ENCODE peak calls at places on chromosomes 11 and 22, in nine cellular contexts. One of them, this sample, is unnamed.

GRCh38 chr22:35577799-35578659 is 37.4 kb downstream of the RASD2 start:
- DNase-seq in fibroblast of pulmonary artery: no peak
- DNase-seq in KG1: no peak
- DNase-seq in ELR: no peak
- DNase-seq in activated CD8-positive, alpha-beta memory T cell treated with anti-CD3 and anti-CD28 coated beads for 1 hour: no peak
- DNase-seq in EL: no peak
- DNase-seq in NCI-H2171 treated with DMSO at 0.1 percent for 48 hours: no peak
- DNase-seq in endothelial cell of umbilical vein: no peak
- DNase-seq in ELF-1: no peak
- DNase-seq in this sample: no peak

GRCh38 chr11:76455331-76455730 is 10.5 kb downstream of the EMSY start:
- DNase-seq in fibroblast of pulmonary artery: peak
- DNase-seq in KG1: no peak
- DNase-seq in ELR: no peak
- DNase-seq in activated CD8-positive, alpha-beta memory T cell treated with anti-CD3 and anti-CD28 coated beads for 1 hour: no peak
- DNase-seq in EL: peak
- DNase-seq in NCI-H2171 treated with DMSO at 0.1 percent for 48 hours: no peak
- DNase-seq in endothelial cell of umbilical vein: peak
- DNase-seq in ELF-1: peak
- DNase-seq in this sample: no peak

GRCh38 chr22:42959472-42960145 is 55.3 kb downstream of the PACSIN2 start:
- DNase-seq in fibroblast of pulmonary artery: peak
- DNase-seq in KG1: no peak
- DNase-seq in ELR: peak
- DNase-seq in activated CD8-positive, alpha-beta memory T cell treated with anti-CD3 and anti-CD28 coated beads for 1 hour: no peak
- DNase-seq in EL: peak
- DNase-seq in NCI-H2171 treated with DMSO at 0.1 percent for 48 hours: no peak
- DNase-seq in endothelial cell of umbilical vein: peak
- DNase-seq in ELF-1: peak
- DNase-seq in this sample: peak

GRCh38 chr11:65842144-65842543 is 8.4 kb downstream of the SNX32 start:
- DNase-seq in fibroblast of pulmonary artery: no peak
- DNase-seq in KG1: no peak
- DNase-seq in ELR: no peak
- DNase-seq in activated CD8-positive, alpha-beta memory T cell treated with anti-CD3 and anti-CD28 coated beads for 1 hour: no peak
- DNase-seq in EL: no peak
- DNase-seq in NCI-H2171 treated with DMSO at 0.1 percent for 48 hours: no peak
- DNase-seq in endothelial cell of umbilical vein: no peak
- DNase-seq in ELF-1: no peak
- DNase-seq in this sample: no peak

GRCh38 chr22:40855960-40856512 is 403 bp downstream of the ST13 start:
- DNase-seq in fibroblast of pulmonary artery: peak
- DNase-seq in KG1: no peak
- DNase-seq in ELR: peak
- DNase-seq in activated CD8-positive, alpha-beta memory T cell treated with anti-CD3 and anti-CD28 coated beads for 1 hour: no peak
- DNase-seq in EL: peak
- DNase-seq in NCI-H2171 treated with DMSO at 0.1 percent for 48 hours: peak
- DNase-seq in endothelial cell of umbilical vein: peak
- DNase-seq in ELF-1: no peak
- DNase-seq in this sample: peak

GRCh38 chr22:22884010-22884887 is 3.4 kb upstream of the IGLL5 start:
- DNase-seq in fibroblast of pulmonary artery: peak
- DNase-seq in KG1: peak
- DNase-seq in ELR: peak
- DNase-seq in activated CD8-positive, alpha-beta memory T cell treated with anti-CD3 and anti-CD28 coated beads for 1 hour: peak
- DNase-seq in EL: peak
- DNase-seq in NCI-H2171 treated with DMSO at 0.1 percent for 48 hours: peak
- DNase-seq in endothelial cell of umbilical vein: peak
- DNase-seq in ELF-1: peak
- DNase-seq in this sample: peak

GRCh38 chr11:113596658-113597057 is 109.5 kb downstream of the TMPRSS5 start:
- DNase-seq in fibroblast of pulmonary artery: no peak
- DNase-seq in KG1: no peak
- DNase-seq in ELR: no peak
- DNase-seq in activated CD8-positive, alpha-beta memory T cell treated with anti-CD3 and anti-CD28 coated beads for 1 hour: no peak
- DNase-seq in EL: no peak
- DNase-seq in NCI-H2171 treated with DMSO at 0.1 percent for 48 hours: peak
- DNase-seq in endothelial cell of umbilical vein: no peak
- DNase-seq in ELF-1: no peak
- DNase-seq in this sample: no peak

GRCh38 chr22:49756656-49757055 is 71.0 kb downstream of the BRD1 start:
- DNase-seq in fibroblast of pulmonary artery: no peak
- DNase-seq in KG1: no peak
- DNase-seq in ELR: no peak
- DNase-seq in activated CD8-positive, alpha-beta memory T cell treated with anti-CD3 and anti-CD28 coated beads for 1 hour: no peak
- DNase-seq in EL: no peak
- DNase-seq in NCI-H2171 treated with DMSO at 0.1 percent for 48 hours: no peak
- DNase-seq in endothelial cell of umbilical vein: no peak
- DNase-seq in ELF-1: no peak
- DNase-seq in this sample: no peak

GRCh38 chr11:33926954-33927552 is 35.2 kb upstream of the LMO2 start:
- DNase-seq in fibroblast of pulmonary artery: no peak
- DNase-seq in KG1: no peak
- DNase-seq in ELR: no peak
- DNase-seq in activated CD8-positive, alpha-beta memory T cell treated with anti-CD3 and anti-CD28 coated beads for 1 hour: no peak
- DNase-seq in EL: no peak
- DNase-seq in NCI-H2171 treated with DMSO at 0.1 percent for 48 hours: no peak
- DNase-seq in endothelial cell of umbilical vein: no peak
- DNase-seq in ELF-1: no peak
- DNase-seq in this sample: no peak

GRCh38 chr11:45803981-45804805 is 756 bp upstream of the SLC35C1 start:
- DNase-seq in fibroblast of pulmonary artery: peak
- DNase-seq in KG1: no peak
- DNase-seq in ELR: peak
- DNase-seq in activated CD8-positive, alpha-beta memory T cell treated with anti-CD3 and anti-CD28 coated beads for 1 hour: peak
- DNase-seq in EL: peak
- DNase-seq in NCI-H2171 treated with DMSO at 0.1 percent for 48 hours: peak
- DNase-seq in endothelial cell of umbilical vein: peak
- DNase-seq in ELF-1: peak
- DNase-seq in this sample: peak

GRCh38 chr11:44926036-44926435 is 24.6 kb downstream of the TP53I11 start:
- DNase-seq in fibroblast of pulmonary artery: no peak
- DNase-seq in KG1: no peak
- DNase-seq in ELR: no peak
- DNase-seq in activated CD8-positive, alpha-beta memory T cell treated with anti-CD3 and anti-CD28 coated beads for 1 hour: no peak
- DNase-seq in EL: no peak
- DNase-seq in NCI-H2171 treated with DMSO at 0.1 percent for 48 hours: peak
- DNase-seq in endothelial cell of umbilical vein: no peak
- DNase-seq in ELF-1: no peak
- DNase-seq in this sample: no peak

GRCh38 chr11:124597661-124598060 is 13.6 kb upstream of the PANX3 start:
- DNase-seq in fibroblast of pulmonary artery: no peak
- DNase-seq in KG1: no peak
- DNase-seq in ELR: no peak
- DNase-seq in activated CD8-positive, alpha-beta memory T cell treated with anti-CD3 and anti-CD28 coated beads for 1 hour: no peak
- DNase-seq in EL: no peak
- DNase-seq in NCI-H2171 treated with DMSO at 0.1 percent for 48 hours: no peak
- DNase-seq in endothelial cell of umbilical vein: no peak
- DNase-seq in ELF-1: no peak
- DNase-seq in this sample: no peak

GRCh38 chr11:125404811-125405481 is 91.1 kb downstream of the FEZ1 start:
- DNase-seq in fibroblast of pulmonary artery: peak
- DNase-seq in KG1: peak
- DNase-seq in ELR: peak
- DNase-seq in activated CD8-positive, alpha-beta memory T cell treated with anti-CD3 and anti-CD28 coated beads for 1 hour: peak
- DNase-seq in EL: peak
- DNase-seq in NCI-H2171 treated with DMSO at 0.1 percent for 48 hours: peak
- DNase-seq in endothelial cell of umbilical vein: peak
- DNase-seq in ELF-1: peak
- DNase-seq in this sample: no peak

GRCh38 chr22:29400576-29400975 is 12.2 kb upstream of the AP1B1 start:
- DNase-seq in fibroblast of pulmonary artery: no peak
- DNase-seq in KG1: no peak
- DNase-seq in ELR: peak
- DNase-seq in activated CD8-positive, alpha-beta memory T cell treated with anti-CD3 and anti-CD28 coated beads for 1 hour: no peak
- DNase-seq in EL: no peak
- DNase-seq in NCI-H2171 treated with DMSO at 0.1 percent for 48 hours: no peak
- DNase-seq in endothelial cell of umbilical vein: no peak
- DNase-seq in ELF-1: no peak
- DNase-seq in this sample: no peak

GRCh38 chr11:64644348-64645242 is 53.6 kb downstream of the SLC22A12 start:
- DNase-seq in fibroblast of pulmonary artery: no peak
- DNase-seq in KG1: no peak
- DNase-seq in ELR: peak
- DNase-seq in activated CD8-positive, alpha-beta memory T cell treated with anti-CD3 and anti-CD28 coated beads for 1 hour: no peak
- DNase-seq in EL: peak
- DNase-seq in NCI-H2171 treated with DMSO at 0.1 percent for 48 hours: peak
- DNase-seq in endothelial cell of umbilical vein: no peak
- DNase-seq in ELF-1: peak
- DNase-seq in this sample: no peak

GRCh38 chr11:73429121-73429740 is 53.0 kb downstream of the RELT start:
- DNase-seq in fibroblast of pulmonary artery: peak
- DNase-seq in KG1: no peak
- DNase-seq in ELR: peak
- DNase-seq in activated CD8-positive, alpha-beta memory T cell treated with anti-CD3 and anti-CD28 coated beads for 1 hour: no peak
- DNase-seq in EL: peak
- DNase-seq in NCI-H2171 treated with DMSO at 0.1 percent for 48 hours: no peak
- DNase-seq in endothelial cell of umbilical vein: peak
- DNase-seq in ELF-1: no peak
- DNase-seq in this sample: no peak

GRCh38 chr11:57513911-57514537 is 1.5 kb downstream of the SLC43A1 start:
- DNase-seq in fibroblast of pulmonary artery: peak
- DNase-seq in KG1: peak
- DNase-seq in ELR: peak
- DNase-seq in activated CD8-positive, alpha-beta memory T cell treated with anti-CD3 and anti-CD28 coated beads for 1 hour: no peak
- DNase-seq in EL: peak
- DNase-seq in NCI-H2171 treated with DMSO at 0.1 percent for 48 hours: peak
- DNase-seq in endothelial cell of umbilical vein: no peak
- DNase-seq in ELF-1: peak
- DNase-seq in this sample: no peak

This sample was measured in SHP77 treated with DMSO at 0.1 percent for 48 hours.